ENCODE peak calls at places on chromosome 15, in four cellular contexts. L is aorta, Q is GM12865, U is pons. Z is an unnamed sample.
A peak's percentile ranks its signal among the peaks of the same experiment; 100 is the strongest.

GRCh38 chr15:57640935-57641682 is 49.4 kb downstream of the MYZAP start:
- DNase-seq in Q (peak; percentile 15), U (peak; percentile 84), L (no peak), Z (no peak)

GRCh38 chr15:92899910-92900711 is at the start of gene CHD2:
- DNase-seq in L (peak; percentile 64), Q (peak; percentile 93), U (peak; percentile 84), Z (peak; percentile 61)

GRCh38 chr15:63006032-63006878 is 36.3 kb upstream of the TPM1 start:
- DNase-seq in Q (no peak), L (no peak), U (no peak), Z (no peak)

GRCh38 chr15:52408823-52409222 is 113.2 kb upstream of the MYO5C start:
- DNase-seq in Q (peak; percentile 54), U (no peak), L (no peak), Z (no peak)

GRCh38 chr15:67762610-67763368 is 62.5 kb upstream of the SKOR1 start:
- DNase-seq in L (no peak), U (no peak), Q (peak; percentile 88), Z (no peak)

GRCh38 chr15:80403712-80404056 is 498 bp upstream of the ARNT2 start:
- DNase-seq in Q (no peak), L (no peak), U (peak; percentile 76), Z (peak; percentile 41)

GRCh38 chr15:68615301-68615700 is 36.5 kb downstream of the CORO2B start:
- DNase-seq in Q (no peak), U (no peak), L (no peak), Z (no peak)

GRCh38 chr15:40282870-40283614 is at the start of gene ANKRD63:
- DNase-seq in Q (no peak), U (no peak), L (peak; percentile 59), Z (no peak)

GRCh38 chr15:36877796-36878744 is 222.3 kb downstream of the MEIS2 start:
- DNase-seq in U (no peak), Q (peak; percentile 40), L (peak; percentile 45), Z (peak; percentile 54)

GRCh38 chr15:94744080-94744793 is 512.9 kb downstream of the MCTP2 start:
- DNase-seq in U (no peak), L (no peak), Q (no peak), Z (no peak)

GRCh38 chr15:90000175-90000923 is 775 bp upstream of the ZNF710 start:
- DNase-seq in L (peak; percentile 63), U (no peak), Q (peak; percentile 31), Z (peak; percentile 62)

GRCh38 chr15:31554261-31554660 is 227.6 kb downstream of the KLF13 start:
- DNase-seq in Q (peak; percentile 6), U (no peak), L (peak; percentile 85), Z (peak; percentile 85)

GRCh38 chr15:63502843-63503738 is 1.3 kb upstream of the USP3 start:
- DNase-seq in U (peak; percentile 78), L (peak; percentile 94), Q (peak; percentile 98), Z (peak; percentile 94)

GRCh38 chr15:42097018-42097417 is 2.7 kb upstream of the PLA2G4D start:
- DNase-seq in U (no peak), L (no peak), Q (no peak), Z (no peak)

GRCh38 chr15:93942140-93942808 is 289.1 kb upstream of the MCTP2 start:
- DNase-seq in U (no peak), L (no peak), Q (no peak), Z (no peak)

GRCh38 chr15:25683415-25683814 is 179.7 kb downstream of the ATP10A start:
- DNase-seq in Q (no peak), L (no peak), U (no peak), Z (no peak)

GRCh38 chr15:90075420-90076289 is 26.6 kb downstream of the IDH2 start:
- DNase-seq in L (no peak), Q (peak; percentile 67), U (no peak), Z (no peak)

GRCh38 chr15:59437777-59438574 is at the start of gene FAM81A:
- DNase-seq in U (peak; percentile 70), Q (peak; percentile 82), L (peak; percentile 90), Z (peak; percentile 91)

GRCh38 chr15:90001683-90002427 is 731 bp downstream of the ZNF710 start:
- DNase-seq in U (no peak), Q (peak; percentile 75), L (peak; percentile 83), Z (peak; percentile 74)